ENCODE peak calls at places on chromosomes 12 and 14, in ten cellular contexts. One of them, this sample, is unnamed. For H3K4me1, the result is how much of the 10 kb centered on the place peaks cover.

GRCh38 chr12:122891661-122892525 is 4.0 kb downstream of the VPS37B start:
- DNase-seq in aorta: no peak
- DNase-seq in uterus: no peak
- DNase-seq in fibroblast of lung: peak
- DNase-seq in stomach: no peak
- DNase-seq in prostate gland: no peak
- DNase-seq in mammary epithelial cell: peak
- DNase-seq in neuronal stem cell: peak
- DNase-seq in CD4-positive, CD25-positive, alpha-beta regulatory T cell: no peak
- DNase-seq in left lung: no peak
- DNase-seq in this sample: no peak

GRCh38 chr12:46209914-46210834 is 58.7 kb downstream of the SLC38A1 start:
- DNase-seq in aorta: no peak
- DNase-seq in uterus: peak
- DNase-seq in fibroblast of lung: no peak
- DNase-seq in stomach: peak
- DNase-seq in prostate gland: peak
- DNase-seq in mammary epithelial cell: peak
- DNase-seq in neuronal stem cell: no peak
- DNase-seq in CD4-positive, CD25-positive, alpha-beta regulatory T cell: peak
- DNase-seq in left lung: peak
- DNase-seq in this sample: peak

GRCh38 chr12:93939641-93940040 is 208.7 kb upstream of the PLXNC1 start:
- DNase-seq in aorta: no peak
- DNase-seq in uterus: no peak
- DNase-seq in fibroblast of lung: no peak
- DNase-seq in stomach: no peak
- DNase-seq in prostate gland: no peak
- DNase-seq in mammary epithelial cell: no peak
- DNase-seq in neuronal stem cell: no peak
- DNase-seq in CD4-positive, CD25-positive, alpha-beta regulatory T cell: no peak
- DNase-seq in left lung: no peak
- DNase-seq in this sample: no peak

GRCh38 chr12:96070670-96071279 is 35.4 kb upstream of the LTA4H start:
- DNase-seq in aorta: no peak
- DNase-seq in uterus: no peak
- DNase-seq in fibroblast of lung: no peak
- DNase-seq in stomach: no peak
- DNase-seq in prostate gland: no peak
- DNase-seq in mammary epithelial cell: peak
- DNase-seq in neuronal stem cell: no peak
- DNase-seq in CD4-positive, CD25-positive, alpha-beta regulatory T cell: no peak
- DNase-seq in left lung: no peak
- DNase-seq in this sample: no peak

GRCh38 chr14:33765251-33765650 is 185.6 kb downstream of the EGLN3 start:
- DNase-seq in aorta: no peak
- DNase-seq in uterus: peak
- DNase-seq in fibroblast of lung: no peak
- DNase-seq in stomach: no peak
- DNase-seq in prostate gland: no peak
- DNase-seq in mammary epithelial cell: no peak
- DNase-seq in neuronal stem cell: peak
- DNase-seq in CD4-positive, CD25-positive, alpha-beta regulatory T cell: no peak
- DNase-seq in left lung: no peak
- DNase-seq in this sample: no peak

GRCh38 chr12:54014315-54015209 is 5.8 kb downstream of the HOXC8 start:
- DNase-seq in aorta: peak
- DNase-seq in uterus: no peak
- DNase-seq in fibroblast of lung: no peak
- DNase-seq in stomach: no peak
- DNase-seq in prostate gland: no peak
- DNase-seq in mammary epithelial cell: no peak
- DNase-seq in neuronal stem cell: no peak
- DNase-seq in CD4-positive, CD25-positive, alpha-beta regulatory T cell: no peak
- DNase-seq in left lung: no peak
- DNase-seq in this sample: no peak

GRCh38 chr14:38079268-38079667 is 128.4 kb upstream of the SSTR1 start:
- DNase-seq in aorta: no peak
- DNase-seq in uterus: no peak
- DNase-seq in fibroblast of lung: peak
- DNase-seq in stomach: no peak
- DNase-seq in prostate gland: no peak
- DNase-seq in mammary epithelial cell: no peak
- DNase-seq in neuronal stem cell: no peak
- DNase-seq in CD4-positive, CD25-positive, alpha-beta regulatory T cell: no peak
- DNase-seq in left lung: no peak
- DNase-seq in this sample: no peak

GRCh38 chr12:50188875-50189575 is 21.9 kb upstream of the CERS5 start:
- DNase-seq in aorta: no peak
- DNase-seq in uterus: no peak
- DNase-seq in fibroblast of lung: no peak
- DNase-seq in stomach: no peak
- DNase-seq in prostate gland: peak
- DNase-seq in mammary epithelial cell: no peak
- DNase-seq in neuronal stem cell: no peak
- DNase-seq in CD4-positive, CD25-positive, alpha-beta regulatory T cell: no peak
- DNase-seq in left lung: no peak
- DNase-seq in this sample: no peak

GRCh38 chr12:31900271-31900670 is 58.9 kb upstream of the RESF1 start:
- DNase-seq in aorta: no peak
- DNase-seq in uterus: no peak
- DNase-seq in fibroblast of lung: no peak
- DNase-seq in stomach: no peak
- DNase-seq in prostate gland: no peak
- DNase-seq in mammary epithelial cell: peak
- DNase-seq in neuronal stem cell: no peak
- DNase-seq in CD4-positive, CD25-positive, alpha-beta regulatory T cell: no peak
- DNase-seq in left lung: no peak
- DNase-seq in this sample: no peak

GRCh38 chr12:31899136-31899535 is 60.1 kb upstream of the RESF1 start:
- DNase-seq in aorta: no peak
- DNase-seq in uterus: no peak
- DNase-seq in fibroblast of lung: no peak
- DNase-seq in stomach: no peak
- DNase-seq in prostate gland: no peak
- DNase-seq in mammary epithelial cell: no peak
- DNase-seq in neuronal stem cell: no peak
- DNase-seq in CD4-positive, CD25-positive, alpha-beta regulatory T cell: no peak
- DNase-seq in left lung: no peak
- DNase-seq in this sample: no peak

GRCh38 chr12:31895449-31896150 is 63.6 kb upstream of the RESF1 start:
- DNase-seq in aorta: no peak
- DNase-seq in uterus: no peak
- DNase-seq in fibroblast of lung: no peak
- DNase-seq in stomach: no peak
- DNase-seq in prostate gland: no peak
- DNase-seq in mammary epithelial cell: no peak
- DNase-seq in neuronal stem cell: no peak
- DNase-seq in CD4-positive, CD25-positive, alpha-beta regulatory T cell: no peak
- DNase-seq in left lung: no peak
- DNase-seq in this sample: no peak

GRCh38 chr12:31897791-31898503 is 61.3 kb upstream of the RESF1 start:
- DNase-seq in aorta: peak
- DNase-seq in uterus: no peak
- DNase-seq in fibroblast of lung: no peak
- DNase-seq in stomach: peak
- DNase-seq in prostate gland: no peak
- DNase-seq in mammary epithelial cell: peak
- DNase-seq in neuronal stem cell: no peak
- DNase-seq in CD4-positive, CD25-positive, alpha-beta regulatory T cell: no peak
- DNase-seq in left lung: peak
- DNase-seq in this sample: peak

GRCh38 chr12:31896514-31897039 is 62.6 kb upstream of the RESF1 start:
- DNase-seq in aorta: no peak
- DNase-seq in uterus: peak
- DNase-seq in fibroblast of lung: peak
- DNase-seq in stomach: peak
- DNase-seq in prostate gland: peak
- DNase-seq in mammary epithelial cell: peak
- DNase-seq in neuronal stem cell: no peak
- DNase-seq in CD4-positive, CD25-positive, alpha-beta regulatory T cell: peak
- DNase-seq in left lung: peak
- DNase-seq in this sample: no peak
- H3K4me3 ChIP-seq in aorta: no peak
- H3K4me3 ChIP-seq in uterus: no peak
- H3K4me3 ChIP-seq in fibroblast of lung: no peak
- H3K4me3 ChIP-seq in stomach: no peak
- H3K4me3 ChIP-seq in prostate gland: no peak
- H3K4me3 ChIP-seq in mammary epithelial cell: no peak
- H3K4me3 ChIP-seq in neuronal stem cell: no peak
- H3K4me3 ChIP-seq in CD4-positive, CD25-positive, alpha-beta regulatory T cell: peak
- H3K4me3 ChIP-seq in left lung: no peak
- H3K4me3 ChIP-seq in this sample: no peak

GRCh38 chr12:1662761-1663439 is 28.0 kb upstream of the ADIPOR2 start:
- DNase-seq in aorta: peak
- DNase-seq in uterus: no peak
- DNase-seq in fibroblast of lung: peak
- DNase-seq in stomach: peak
- DNase-seq in prostate gland: peak
- DNase-seq in mammary epithelial cell: no peak
- DNase-seq in neuronal stem cell: peak
- DNase-seq in CD4-positive, CD25-positive, alpha-beta regulatory T cell: peak
- DNase-seq in left lung: peak
- DNase-seq in this sample: peak
- H3K27ac ChIP-seq in aorta: no peak
- H3K27ac ChIP-seq in uterus: no peak
- H3K27ac ChIP-seq in fibroblast of lung: no peak
- H3K27ac ChIP-seq in stomach: peak
- H3K27ac ChIP-seq in prostate gland: peak
- H3K27ac ChIP-seq in mammary epithelial cell: no peak
- H3K27ac ChIP-seq in neuronal stem cell: no peak
- H3K27ac ChIP-seq in CD4-positive, CD25-positive, alpha-beta regulatory T cell: no peak
- H3K27ac ChIP-seq in left lung: peak
- H3K27ac ChIP-seq in this sample: peak

GRCh38 chr12:51838762-51839161 is 9.8 kb downstream of the FIGNL2 start:
- DNase-seq in aorta: no peak
- DNase-seq in uterus: no peak
- DNase-seq in fibroblast of lung: no peak
- DNase-seq in stomach: no peak
- DNase-seq in prostate gland: no peak
- DNase-seq in mammary epithelial cell: no peak
- DNase-seq in neuronal stem cell: no peak
- DNase-seq in CD4-positive, CD25-positive, alpha-beta regulatory T cell: no peak
- DNase-seq in left lung: no peak
- DNase-seq in this sample: no peak

GRCh38 chr12:51836012-51836832 is 12.3 kb downstream of the FIGNL2 start:
- DNase-seq in aorta: no peak
- DNase-seq in uterus: no peak
- DNase-seq in fibroblast of lung: no peak
- DNase-seq in stomach: no peak
- DNase-seq in prostate gland: no peak
- DNase-seq in mammary epithelial cell: no peak
- DNase-seq in neuronal stem cell: no peak
- DNase-seq in CD4-positive, CD25-positive, alpha-beta regulatory T cell: no peak
- DNase-seq in left lung: no peak
- DNase-seq in this sample: no peak

GRCh38 chr12:51838036-51838435 is 10.5 kb downstream of the FIGNL2 start:
- DNase-seq in aorta: no peak
- DNase-seq in uterus: no peak
- DNase-seq in fibroblast of lung: no peak
- DNase-seq in stomach: no peak
- DNase-seq in prostate gland: no peak
- DNase-seq in mammary epithelial cell: no peak
- DNase-seq in neuronal stem cell: no peak
- DNase-seq in CD4-positive, CD25-positive, alpha-beta regulatory T cell: no peak
- DNase-seq in left lung: no peak
- DNase-seq in this sample: no peak

GRCh38 chr12:51836833-51837184 is 11.7 kb downstream of the FIGNL2 start:
- DNase-seq in aorta: no peak
- DNase-seq in uterus: no peak
- DNase-seq in fibroblast of lung: no peak
- DNase-seq in stomach: no peak
- DNase-seq in prostate gland: no peak
- DNase-seq in mammary epithelial cell: no peak
- DNase-seq in neuronal stem cell: no peak
- DNase-seq in CD4-positive, CD25-positive, alpha-beta regulatory T cell: no peak
- DNase-seq in left lung: no peak
- DNase-seq in this sample: no peak

GRCh38 chr12:51837286-51837685 is 11.2 kb downstream of the FIGNL2 start:
- DNase-seq in aorta: no peak
- DNase-seq in uterus: no peak
- DNase-seq in fibroblast of lung: no peak
- DNase-seq in stomach: no peak
- DNase-seq in prostate gland: no peak
- DNase-seq in mammary epithelial cell: no peak
- DNase-seq in neuronal stem cell: no peak
- DNase-seq in CD4-positive, CD25-positive, alpha-beta regulatory T cell: no peak
- DNase-seq in left lung: no peak
- DNase-seq in this sample: no peak
- H3K4me1 ChIP-seq in aorta: under half
- H3K4me1 ChIP-seq in uterus: under half
- H3K4me1 ChIP-seq in fibroblast of lung: under half
- H3K4me1 ChIP-seq in stomach: under half
- H3K4me1 ChIP-seq in prostate gland: under half
- H3K4me1 ChIP-seq in mammary epithelial cell: under half
- H3K4me1 ChIP-seq in neuronal stem cell: under half
- H3K4me1 ChIP-seq in CD4-positive, CD25-positive, alpha-beta regulatory T cell: under half
- H3K4me1 ChIP-seq in left lung: under half
- H3K4me1 ChIP-seq in this sample: under half

GRCh38 chr14:31255286-31255685 is 47.7 kb upstream of the HECTD1 start:
- DNase-seq in aorta: no peak
- DNase-seq in uterus: no peak
- DNase-seq in fibroblast of lung: no peak
- DNase-seq in stomach: no peak
- DNase-seq in prostate gland: no peak
- DNase-seq in mammary epithelial cell: no peak
- DNase-seq in neuronal stem cell: no peak
- DNase-seq in CD4-positive, CD25-positive, alpha-beta regulatory T cell: no peak
- DNase-seq in left lung: no peak
- DNase-seq in this sample: no peak

GRCh38 chr14:31257244-31257553 is 49.6 kb upstream of the HECTD1 start:
- DNase-seq in aorta: no peak
- DNase-seq in uterus: no peak
- DNase-seq in fibroblast of lung: no peak
- DNase-seq in stomach: no peak
- DNase-seq in prostate gland: no peak
- DNase-seq in mammary epithelial cell: no peak
- DNase-seq in neuronal stem cell: no peak
- DNase-seq in CD4-positive, CD25-positive, alpha-beta regulatory T cell: no peak
- DNase-seq in left lung: no peak
- DNase-seq in this sample: no peak

GRCh38 chr14:31258427-31259039 is 50.9 kb upstream of the HECTD1 start:
- DNase-seq in aorta: no peak
- DNase-seq in uterus: no peak
- DNase-seq in fibroblast of lung: no peak
- DNase-seq in stomach: no peak
- DNase-seq in prostate gland: no peak
- DNase-seq in mammary epithelial cell: no peak
- DNase-seq in neuronal stem cell: no peak
- DNase-seq in CD4-positive, CD25-positive, alpha-beta regulatory T cell: no peak
- DNase-seq in left lung: no peak
- DNase-seq in this sample: no peak

GRCh38 chr14:31253746-31254471 is 46.3 kb upstream of the HECTD1 start:
- DNase-seq in aorta: no peak
- DNase-seq in uterus: no peak
- DNase-seq in fibroblast of lung: no peak
- DNase-seq in stomach: no peak
- DNase-seq in prostate gland: no peak
- DNase-seq in mammary epithelial cell: no peak
- DNase-seq in neuronal stem cell: no peak
- DNase-seq in CD4-positive, CD25-positive, alpha-beta regulatory T cell: no peak
- DNase-seq in left lung: no peak
- DNase-seq in this sample: no peak

DNA sequence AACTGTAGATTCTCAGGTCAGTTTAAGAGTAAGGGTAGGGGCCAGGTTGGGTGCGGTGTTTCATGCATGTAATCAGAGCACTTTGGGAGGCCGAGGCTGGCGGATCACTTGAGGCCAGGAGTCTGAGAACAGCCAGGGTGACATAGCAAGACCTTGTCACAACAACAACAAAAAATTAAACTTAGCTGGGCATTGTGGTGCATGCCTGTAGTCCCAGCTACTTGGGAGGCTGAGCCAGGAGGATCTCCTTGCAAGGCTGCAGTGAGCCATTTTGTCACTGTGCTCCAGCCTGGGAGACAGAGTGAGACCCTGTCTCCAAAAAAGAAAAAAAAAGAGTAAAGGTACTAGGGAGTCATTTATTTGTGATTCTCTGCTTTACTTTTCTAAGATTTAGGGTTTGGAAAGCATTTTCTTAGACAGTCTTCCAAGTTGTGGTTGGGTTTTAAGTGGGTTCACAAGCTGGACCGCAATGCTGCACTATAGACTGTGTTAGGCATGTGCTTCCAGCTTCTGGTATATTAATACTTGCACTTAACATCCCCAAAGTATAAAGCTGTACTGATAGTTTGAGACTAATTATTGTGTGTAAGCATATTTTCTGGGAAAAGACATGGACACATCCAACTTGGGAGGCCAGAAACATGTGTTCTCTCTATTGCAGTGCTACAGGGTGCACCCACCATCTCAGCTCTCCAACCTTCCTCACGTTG is 49.1 kb upstream of the HECTD1 start:
- DNase-seq in aorta: no peak
- DNase-seq in uterus: no peak
- DNase-seq in fibroblast of lung: no peak
- DNase-seq in stomach: no peak
- DNase-seq in prostate gland: no peak
- DNase-seq in mammary epithelial cell: no peak
- DNase-seq in neuronal stem cell: no peak
- DNase-seq in CD4-positive, CD25-positive, alpha-beta regulatory T cell: no peak
- DNase-seq in left lung: no peak
- DNase-seq in this sample: no peak
- H3K4me3 ChIP-seq in aorta: no peak
- H3K4me3 ChIP-seq in uterus: no peak
- H3K4me3 ChIP-seq in fibroblast of lung: no peak
- H3K4me3 ChIP-seq in stomach: no peak
- H3K4me3 ChIP-seq in prostate gland: no peak
- H3K4me3 ChIP-seq in mammary epithelial cell: no peak
- H3K4me3 ChIP-seq in neuronal stem cell: no peak
- H3K4me3 ChIP-seq in CD4-positive, CD25-positive, alpha-beta regulatory T cell: no peak
- H3K4me3 ChIP-seq in left lung: no peak
- H3K4me3 ChIP-seq in this sample: no peak